ENCODE peak calls at places on chromosomes 3 and 15, in nine cellular contexts. A is NB4, Z is K562, S is GM12891, Y is IMR-90, X is breast epithelium, P is tibial nerve, V is body of pancreas, G is thyroid gland. W is an unnamed sample.

GRCh38 chr15:25181290-25182097 is 226.7 kb downstream of the SNRPN start:
- DNase-seq in S (no peak), P (no peak), Z (no peak), Y (no peak), X (peak; percentile 14), V (peak; percentile 0), A (no peak), G (no peak), W (no peak)

GRCh38 chr3:66485291-66485968 is 15.4 kb downstream of the LRIG1 start:
- DNase-seq in V (no peak), S (no peak), G (no peak), P (no peak), Y (peak; percentile 97), X (no peak), Z (no peak), A (no peak), W (no peak)

GRCh38 chr3:72821170-72821781 is 27.0 kb downstream of the SHQ1 start:
- DNase-seq in X (peak; percentile 39), S (no peak), Z (no peak), Y (peak; percentile 53), P (no peak), A (no peak), G (no peak), V (peak; percentile 26), W (no peak)

GRCh38 chr3:11803977-11804903 is 42.4 kb downstream of the TAMM41 start:
- DNase-seq in Z (peak; percentile 56), G (peak; percentile 50), S (peak; percentile 43), V (peak; percentile 72), P (peak; percentile 27), Y (peak; percentile 55), X (peak; percentile 24), A (peak; percentile 63), W (peak; percentile 54)

GRCh38 chr3:11510001-11510760 is 133.5 kb downstream of the VGLL4 start:
- DNase-seq in X (no peak), P (no peak), A (no peak), G (no peak), Z (peak; percentile 28), S (no peak), V (no peak), Y (no peak), W (no peak)

GRCh38 chr3:4906107-4906621 is 73.1 kb upstream of the BHLHE40 start:
- DNase-seq in X (no peak), Y (peak; percentile 36), G (no peak), V (no peak), S (no peak), A (no peak), P (no peak), Z (peak; percentile 70), W (no peak)

GRCh38 chr15:43483306-43484128 is 9.4 kb downstream of the TP53BP1 start:
- DNase-seq in P (no peak), Y (no peak), S (no peak), X (no peak), A (peak; percentile 23), V (no peak), G (no peak), Z (peak; percentile 35), W (peak; percentile 32)

GRCh38 chr3:16150285-16150684 is 24.2 kb upstream of the GALNT15 start:
- DNase-seq in G (no peak), V (no peak), A (no peak), Z (no peak), Y (no peak), P (no peak), S (no peak), X (no peak), W (no peak)

GRCh38 chr15:73345658-73346057 is 23.1 kb downstream of the HCN4 start:
- DNase-seq in Z (no peak), V (no peak), X (no peak), G (no peak), A (no peak), P (no peak), S (no peak), Y (no peak), W (no peak)

GRCh38 chr3:132669256-132669777 is 9.2 kb downstream of the UBA5 start:
- DNase-seq in X (no peak), S (no peak), P (no peak), A (no peak), G (no peak), V (no peak), Y (peak; percentile 13), Z (no peak), W (no peak)

GRCh38 chr3:114380233-114380645 is 86.4 kb downstream of the TIGIT start:
- DNase-seq in G (peak; percentile 25), Y (peak; percentile 92), V (peak; percentile 33), A (no peak), P (peak; percentile 69), Z (no peak), X (peak; percentile 68), S (no peak), W (no peak)

GRCh38 chr3:111824351-111824750 is 34.7 kb upstream of the PHLDB2 start:
- DNase-seq in Z (no peak), P (no peak), X (no peak), G (no peak), S (no peak), Y (no peak), V (no peak), A (no peak), W (no peak)

GRCh38 chr3:71536376-71536965 is 47.1 kb downstream of the FOXP1 start:
- DNase-seq in V (no peak), Z (no peak), A (peak; percentile 42), S (no peak), Y (peak; percentile 86), X (no peak), P (no peak), G (no peak), W (no peak)

DNA sequence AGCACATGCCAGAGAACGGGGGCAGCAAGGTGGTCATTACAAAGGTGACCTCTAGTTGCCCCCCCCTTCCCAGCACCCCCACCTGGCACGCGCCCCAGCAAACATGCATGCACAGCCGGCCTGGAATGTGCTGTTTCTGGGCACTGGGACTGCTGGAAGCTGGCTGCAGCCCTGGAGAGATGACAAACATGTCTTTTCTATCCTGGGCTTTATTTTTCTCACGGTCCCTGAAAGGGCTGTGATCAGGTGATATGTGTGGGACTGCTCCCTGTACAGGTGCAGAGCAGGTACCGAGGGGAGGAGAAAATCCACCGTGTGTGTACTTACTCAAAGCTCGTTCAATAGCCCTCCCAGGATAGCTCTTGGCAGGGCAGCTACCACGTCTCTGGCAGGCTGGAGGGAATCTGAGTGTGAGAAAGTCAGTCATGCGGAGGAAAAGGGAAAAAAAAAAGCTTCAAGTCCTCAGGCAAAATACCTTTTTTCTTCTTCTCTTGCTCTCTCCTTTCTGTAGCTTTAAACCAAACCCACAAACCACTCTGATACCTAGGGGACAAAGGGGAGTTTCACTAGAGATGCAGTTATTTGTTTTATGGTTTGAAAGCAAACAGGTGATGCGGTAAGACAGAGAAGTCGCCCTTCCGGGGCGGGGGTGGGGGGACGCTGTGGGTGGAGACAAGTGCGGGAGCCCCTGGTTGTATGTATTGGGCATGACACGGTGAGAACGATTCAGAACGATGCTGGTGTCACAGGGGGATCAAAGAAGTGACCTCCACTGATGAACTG is 5.0 kb upstream of the HES1 start:
- DNase-seq in Z (no peak), Y (no peak), A (no peak), X (no peak), S (no peak), P (no peak), V (peak; percentile 88), G (peak; percentile 92), W (no peak)
- TF ChIP-seq POLR2A in Z (no peak), Y (no peak), A (no peak), X (no peak), S (no peak), P (no peak), V (peak; percentile 47), G (no peak), W (no peak)

GRCh38 chr3:171200052-171201029 is 173.8 kb upstream of the SLC2A2 start:
- DNase-seq in X (no peak), Y (no peak), V (no peak), P (no peak), S (no peak), Z (no peak), G (no peak), A (peak; percentile 94), W (no peak)
- TF ChIP-seq POLR2A in X (no peak), Y (no peak), V (no peak), P (no peak), S (no peak), Z (no peak), G (no peak), A (no peak), W (no peak)

GRCh38 chr3:52845691-52846426 is 11.0 kb upstream of the MUSTN1 start:
- DNase-seq in Y (no peak), A (no peak), V (no peak), Z (peak; percentile 15), G (no peak), S (no peak), P (no peak), X (no peak), W (peak; percentile 38)

GRCh38 chr3:52845157-52845556 is 10.3 kb upstream of the MUSTN1 start:
- DNase-seq in S (no peak), V (peak; percentile 77), X (no peak), Z (no peak), G (peak; percentile 19), Y (peak; percentile 38), P (peak; percentile 66), A (no peak), W (no peak)

GRCh38 chr3:52843116-52843865 is 8.5 kb upstream of the MUSTN1 start:
- DNase-seq in S (no peak), P (peak; percentile 31), V (no peak), X (no peak), Y (no peak), G (no peak), A (no peak), Z (no peak), W (no peak)

GRCh38 chr3:52843881-52844280 is 9.1 kb upstream of the MUSTN1 start:
- DNase-seq in Z (no peak), V (no peak), A (no peak), S (no peak), Y (no peak), G (no peak), P (no peak), X (no peak), W (no peak)

GRCh38 chr3:52844290-52844985 is 9.6 kb upstream of the MUSTN1 start:
- DNase-seq in Y (no peak), P (no peak), Z (no peak), X (no peak), S (no peak), G (no peak), A (no peak), V (no peak), W (no peak)
- TF ChIP-seq POLR2A in Y (no peak), P (no peak), Z (no peak), X (no peak), S (no peak), G (no peak), A (no peak), V (no peak), W (no peak)

DNA sequence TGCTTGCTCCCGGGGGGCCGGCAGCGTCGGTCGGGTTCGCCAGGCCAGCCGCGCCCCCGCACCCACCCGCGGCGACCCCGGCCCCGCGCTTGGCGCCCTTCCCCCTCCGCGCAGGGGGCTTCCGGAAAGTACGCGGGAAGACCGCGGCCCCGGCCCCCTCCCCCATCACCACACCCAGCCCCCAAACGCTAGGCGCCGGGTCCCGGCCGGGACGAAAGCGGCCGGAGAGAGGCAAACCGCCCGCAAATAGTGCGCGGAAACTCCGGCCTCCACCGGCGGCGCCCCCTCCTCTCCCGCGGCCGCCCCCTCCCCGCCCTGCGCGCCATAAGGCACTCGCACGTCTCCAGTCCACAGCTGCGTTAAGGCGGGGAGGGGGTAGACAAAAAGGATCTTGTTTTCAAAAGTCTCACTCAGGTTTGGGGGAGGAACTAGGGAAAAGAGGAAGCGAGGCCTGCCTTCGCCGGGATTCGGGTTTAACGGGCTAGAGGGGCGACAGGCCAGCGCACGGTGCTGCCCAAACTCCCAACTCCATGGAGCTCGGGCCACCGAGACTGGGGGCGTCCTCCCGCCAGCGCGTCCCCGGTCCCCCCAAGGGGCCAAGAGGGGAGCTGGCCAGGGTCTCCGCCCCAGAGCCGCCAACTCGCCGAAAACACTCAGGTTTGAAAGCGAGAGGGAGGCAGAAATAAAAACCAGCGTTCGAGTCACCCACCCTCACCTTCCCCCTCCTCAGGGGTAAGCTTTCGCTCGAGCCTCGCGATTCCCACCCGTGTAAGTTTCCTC is 1.8 kb downstream of the ANP32A start:
- DNase-seq in P (peak; percentile 40), Z (peak; percentile 67), G (peak; percentile 50), X (peak; percentile 55), S (no peak), Y (no peak), V (peak; percentile 63), A (peak; percentile 93), W (peak; percentile 67)
- TF ChIP-seq POLR2A in P (no peak), Z (peak; percentile 23), G (no peak), X (peak; percentile 41), S (no peak), Y (no peak), V (peak; percentile 67), A (peak; percentile 78), W (no peak)

W was measured in erythroblast.